ENCODE peak calls at places on chromosomes 2 and 18, in nine cellular contexts. N, P, A, J, Q, G, S, F and B are unnamed samples.

GRCh38 chr2:96665083-96665569 is 22.6 kb downstream of the FER1L5 start:
- DNase-seq in N (peak), P (peak), A (no peak), J (no peak), Q (peak), G (peak), S (peak), F (peak), B (peak)

GRCh38 chr2:46363535-46364170 is 66.4 kb downstream of the EPAS1 start:
- DNase-seq in N (no peak), P (no peak), A (no peak), J (no peak), Q (peak), G (no peak), S (no peak), F (no peak), B (peak)

GRCh38 chr2:205696541-205697441 is 14.5 kb downstream of the NRP2 start:
- DNase-seq in N (no peak), P (peak), A (no peak), J (no peak), Q (no peak), G (no peak), S (peak), F (no peak), B (no peak)

GRCh38 chr2:36526216-36526615 is 71.8 kb downstream of the FEZ2 start:
- DNase-seq in N (no peak), P (no peak), A (no peak), J (no peak), Q (no peak), G (no peak), S (no peak), F (no peak), B (no peak)

GRCh38 chr2:171830039-171830438 is 64.0 kb downstream of the SLC25A12 start:
- DNase-seq in N (no peak), P (no peak), A (no peak), J (no peak), Q (no peak), G (no peak), S (no peak), F (no peak), B (no peak)

GRCh38 chr2:240794178-240794721 is 25.8 kb downstream of the KIF1A start:
- DNase-seq in N (peak), P (no peak), A (no peak), J (no peak), Q (no peak), G (no peak), S (no peak), F (no peak), B (no peak)

GRCh38 chr2:20496069-20496468 is 49.2 kb downstream of the RHOB start:
- DNase-seq in N (no peak), P (peak), A (no peak), J (no peak), Q (peak), G (peak), S (no peak), F (peak), B (no peak)

GRCh38 chr2:235639387-235639786 is 145.5 kb downstream of the AGAP1 start:
- DNase-seq in N (peak), P (peak), A (no peak), J (no peak), Q (peak), G (no peak), S (peak), F (no peak), B (peak)

GRCh38 chr2:206054952-206055351 is 31.0 kb downstream of the INO80D start:
- DNase-seq in N (no peak), P (no peak), A (no peak), J (no peak), Q (no peak), G (no peak), S (no peak), F (no peak), B (no peak)

GRCh38 chr2:184067502-184067901 is 530.8 kb upstream of the ZNF804A start:
- DNase-seq in N (no peak), P (no peak), A (no peak), J (no peak), Q (no peak), G (no peak), S (no peak), F (no peak), B (no peak)

GRCh38 chr2:181130686-181131085 is 150.3 kb downstream of the UBE2E3 start:
- DNase-seq in N (no peak), P (no peak), A (no peak), J (no peak), Q (no peak), G (no peak), S (no peak), F (no peak), B (no peak)

GRCh38 chr2:239949537-239949936 is 75.6 kb downstream of the NDUFA10 start:
- DNase-seq in N (peak), P (no peak), A (no peak), J (no peak), Q (no peak), G (no peak), S (no peak), F (no peak), B (no peak)

GRCh38 chr18:67531929-67532328 is 15.4 kb upstream of the DSEL start:
- DNase-seq in N (no peak), P (no peak), A (no peak), J (no peak), Q (no peak), G (no peak), S (no peak), F (no peak), B (no peak)

GRCh38 chr2:64937341-64938230 is 51.6 kb upstream of the SLC1A4 start:
- DNase-seq in N (peak), P (peak), A (no peak), J (no peak), Q (no peak), G (no peak), S (no peak), F (no peak), B (peak)
- TF ChIP-seq POLR2A in N (no peak), P (no peak), A (no peak), J (no peak), Q (no peak), G (no peak), S (no peak), F (no peak), B (no peak)

GRCh38 chr2:68377137-68377780 is 12.2 kb downstream of the PLEK start:
- DNase-seq in N (no peak), P (no peak), A (no peak), J (no peak), Q (no peak), G (no peak), S (no peak), F (no peak), B (no peak)
- TF ChIP-seq POLR2A in N (no peak), P (no peak), A (no peak), J (no peak), Q (no peak), G (no peak), S (no peak), F (no peak), B (no peak)

DNA sequence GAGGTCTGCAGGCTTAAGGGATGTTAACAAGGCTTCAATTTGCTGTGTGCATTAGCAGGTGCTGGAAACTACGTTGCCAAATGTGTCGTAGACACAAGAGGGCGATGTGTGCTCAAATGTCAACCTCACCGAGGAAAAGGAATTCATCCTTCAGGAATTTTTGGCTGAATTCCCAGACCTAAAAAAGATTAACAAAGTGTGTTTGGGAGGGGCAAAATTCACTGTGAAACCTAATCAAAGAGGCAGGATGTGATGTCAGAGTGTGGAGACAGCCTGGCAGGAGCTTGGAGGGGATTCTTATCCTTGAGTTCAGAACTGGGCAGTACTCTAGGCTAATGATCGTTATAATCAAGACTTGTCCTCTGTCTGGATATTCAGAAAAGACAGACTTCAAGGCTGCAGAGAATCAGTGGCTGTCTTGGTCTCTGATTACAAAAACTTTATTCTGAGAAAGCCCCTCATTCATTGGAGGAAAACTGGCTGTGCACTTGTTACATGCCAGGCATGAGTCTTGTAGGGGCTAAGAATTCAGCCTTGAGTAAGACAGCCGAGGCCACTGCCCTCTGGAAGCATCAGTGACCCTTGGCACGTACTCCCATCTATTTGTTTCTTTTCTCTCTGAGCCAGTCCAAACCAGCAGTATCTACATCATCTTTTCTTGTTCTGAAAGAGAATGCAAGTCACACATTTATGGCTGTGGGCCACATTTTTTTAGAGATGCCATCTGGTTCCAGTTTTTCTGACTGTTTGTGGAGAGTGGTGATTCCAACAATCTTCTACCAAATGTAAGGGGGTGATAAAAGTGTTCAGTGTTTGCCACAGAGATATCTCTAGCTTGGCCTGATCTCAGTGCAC is 18.7 kb upstream of the SCYGR1 start:
- DNase-seq in N (peak), P (peak), A (peak), J (peak), Q (peak), G (peak), S (peak), F (peak), B (peak)
- TF ChIP-seq POLR2A in N (no peak), P (no peak), A (no peak), J (no peak), Q (no peak), G (no peak), S (no peak), F (no peak), B (no peak)

GRCh38 chr2:64565358-64565757 is 41.2 kb downstream of the AFTPH start:
- DNase-seq in N (no peak), P (no peak), A (no peak), J (no peak), Q (no peak), G (no peak), S (no peak), F (no peak), B (no peak)

GRCh38 chr2:64565949-64566705 is 42.0 kb downstream of the AFTPH start:
- DNase-seq in N (no peak), P (no peak), A (no peak), J (no peak), Q (no peak), G (no peak), S (no peak), F (no peak), B (no peak)

GRCh38 chr2:64563436-64563938 is 39.4 kb downstream of the AFTPH start:
- DNase-seq in N (no peak), P (no peak), A (no peak), J (no peak), Q (no peak), G (no peak), S (no peak), F (no peak), B (no peak)

GRCh38 chr2:64558682-64559081 is 34.6 kb downstream of the AFTPH start:
- DNase-seq in N (no peak), P (no peak), A (no peak), J (no peak), Q (no peak), G (no peak), S (no peak), F (no peak), B (no peak)

GRCh38 chr2:64562148-64562784 is 38.1 kb downstream of the AFTPH start:
- DNase-seq in N (no peak), P (no peak), A (no peak), J (no peak), Q (no peak), G (no peak), S (no peak), F (peak), B (no peak)
- TF ChIP-seq POLR2A in N (no peak), P (no peak), A (no peak), J (no peak), Q (no peak), G (no peak), S (no peak), F (no peak), B (no peak)

GRCh38 chr18:59143441-59143840 is 3.8 kb downstream of the SEC11C start:
- DNase-seq in N (no peak), P (no peak), A (no peak), J (no peak), Q (peak), G (no peak), S (no peak), F (no peak), B (no peak)

GRCh38 chr18:59139615-59140286 is at the start of gene SEC11C:
- DNase-seq in N (peak), P (peak), A (peak), J (peak), Q (peak), G (peak), S (peak), F (peak), B (peak)

GRCh38 chr18:59140287-59140885 is 702 bp downstream of the SEC11C start:
- DNase-seq in N (peak), P (peak), A (peak), J (peak), Q (peak), G (peak), S (no peak), F (peak), B (peak)

GRCh38 chr18:59142274-59142673 is 2.6 kb downstream of the SEC11C start:
- DNase-seq in N (no peak), P (no peak), A (no peak), J (no peak), Q (no peak), G (no peak), S (no peak), F (no peak), B (no peak)

DNA sequence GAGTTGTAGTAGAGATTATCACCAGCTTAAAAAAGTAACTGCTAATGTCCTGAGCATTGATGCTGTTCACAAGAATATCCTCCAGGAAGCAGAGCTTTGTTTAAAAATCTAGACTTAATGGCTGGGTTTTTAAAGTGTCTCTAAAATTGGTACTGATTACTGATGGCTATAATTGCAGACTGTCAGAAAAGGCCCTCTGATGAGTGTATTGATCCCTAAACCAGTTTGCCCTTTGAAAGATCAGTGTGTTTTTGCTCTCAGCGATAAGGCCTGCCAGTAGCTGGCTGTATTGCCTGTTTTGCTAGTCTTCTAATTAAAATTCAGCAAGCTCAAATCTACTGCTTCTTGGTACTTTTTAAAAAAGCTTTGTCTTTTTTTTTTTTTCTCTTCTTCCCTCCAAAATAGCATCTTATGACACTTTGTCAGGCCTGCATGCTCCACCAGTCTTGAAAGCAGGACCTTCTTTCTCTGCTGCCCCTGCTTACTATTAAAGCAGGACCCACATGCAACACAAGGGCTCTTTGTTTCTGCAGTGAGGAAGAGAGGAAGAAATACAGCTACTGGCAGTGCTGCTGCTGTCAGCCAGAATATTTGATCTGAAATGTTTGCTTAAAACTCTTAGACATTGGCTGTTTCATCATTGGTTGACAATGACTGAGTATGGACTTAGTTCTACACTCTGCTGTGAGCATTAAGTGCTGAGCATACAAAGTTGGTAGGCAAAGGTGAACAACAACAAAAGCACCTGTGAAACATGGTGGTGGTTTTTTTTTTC is 1.8 kb downstream of the SEC11C start:
- DNase-seq in N (no peak), P (no peak), A (no peak), J (no peak), Q (no peak), G (peak), S (no peak), F (no peak), B (no peak)
- TF ChIP-seq POLR2A in N (no peak), P (no peak), A (no peak), J (no peak), Q (no peak), G (no peak), S (no peak), F (no peak), B (peak)

GRCh38 chr2:64525323-64525625 is 1.1 kb downstream of the AFTPH start:
- DNase-seq in N (no peak), P (no peak), A (no peak), J (no peak), Q (no peak), G (no peak), S (no peak), F (no peak), B (peak)
- TF ChIP-seq POLR2A in N (no peak), P (no peak), A (no peak), J (no peak), Q (no peak), G (no peak), S (no peak), F (no peak), B (no peak)

GRCh38 chr2:29561241-29562027 is 360.0 kb downstream of the ALK start:
- DNase-seq in N (no peak), P (no peak), A (no peak), J (no peak), Q (no peak), G (no peak), S (no peak), F (no peak), B (no peak)

GRCh38 chr2:29560566-29560965 is 360.8 kb downstream of the ALK start:
- DNase-seq in N (no peak), P (no peak), A (no peak), J (no peak), Q (no peak), G (no peak), S (no peak), F (no peak), B (no peak)

GRCh38 chr2:29558097-29558496 is 363.3 kb downstream of the ALK start:
- DNase-seq in N (no peak), P (no peak), A (no peak), J (no peak), Q (no peak), G (no peak), S (no peak), F (no peak), B (no peak)

GRCh38 chr2:29560030-29560429 is 361.4 kb downstream of the ALK start:
- DNase-seq in N (no peak), P (no peak), A (no peak), J (no peak), Q (no peak), G (no peak), S (no peak), F (no peak), B (no peak)

GRCh38 chr2:29559608-29560007 is 361.8 kb downstream of the ALK start:
- DNase-seq in N (no peak), P (no peak), A (no peak), J (no peak), Q (no peak), G (no peak), S (no peak), F (no peak), B (no peak)
- TF ChIP-seq POLR2A in N (no peak), P (no peak), A (no peak), J (no peak), Q (no peak), G (no peak), S (no peak), F (no peak), B (no peak)